ENCODE peak calls at places on chromosomes 2 and 18, in seven cellular contexts. W is T-helper 9 cell, P is sciatic nerve, Z is astrocyte of the cerebellum, L is nephron progenitor cell, H is posterior cingulate gyrus, E is putamen. U is an unnamed sample.

GRCh38 chr18:12460874-12461273 is 53.1 kb downstream of the PRELID3A start:
- DNase-seq in H (no peak), L (no peak), P (no peak), Z (no peak), W (no peak), E (no peak), U (no peak)

GRCh38 chr2:233062447-233062842 is 2.3 kb downstream of the INPP5D start:
- DNase-seq in H (no peak), E (no peak), L (no peak), P (peak), W (no peak), Z (no peak), U (no peak)

GRCh38 chr2:69767034-69767433 is 25.1 kb downstream of the ANXA4 start:
- DNase-seq in E (no peak), P (no peak), Z (no peak), W (no peak), H (peak), L (no peak), U (no peak)

GRCh38 chr2:207722773-207723424 is 11.5 kb downstream of the CCNYL1 start:
- DNase-seq in H (no peak), W (no peak), P (no peak), Z (no peak), L (no peak), E (no peak), U (no peak)

GRCh38 chr2:196983934-196984333 is 57.4 kb upstream of the PGAP1 start:
- DNase-seq in L (no peak), H (no peak), Z (no peak), P (no peak), E (no peak), W (no peak), U (no peak)

GRCh38 chr2:203687161-203687560 is 19.3 kb upstream of the CD28 start:
- DNase-seq in E (no peak), P (no peak), H (no peak), Z (no peak), L (no peak), W (no peak), U (no peak)

GRCh38 chr2:25590921-25591505 is 82.4 kb downstream of the DTNB start:
- DNase-seq in P (no peak), E (peak), L (peak), Z (no peak), W (no peak), H (peak), U (no peak)

GRCh38 chr2:209579236-209579749 is 155.4 kb downstream of the MAP2 start:
- DNase-seq in L (peak), P (peak), W (no peak), E (peak), H (peak), Z (peak), U (peak)

GRCh38 chr2:237591021-237591370 is 462 bp upstream of the RAB17 start:
- DNase-seq in E (no peak), H (no peak), Z (no peak), L (no peak), W (no peak), P (no peak), U (no peak)

GRCh38 chr2:99031991-99032390 is 96.0 kb upstream of the CRACDL start:
- DNase-seq in Z (no peak), W (no peak), P (no peak), L (no peak), E (no peak), H (no peak), U (no peak)

GRCh38 chr2:176131617-176132396 is 2.3 kb downstream of the HOXD8 start:
- DNase-seq in W (no peak), Z (no peak), P (no peak), E (no peak), H (no peak), L (no peak), U (no peak)

GRCh38 chr2:214019229-214019972 is 391.5 kb upstream of the VWC2L start:
- DNase-seq in Z (peak), H (no peak), E (no peak), W (no peak), L (no peak), P (no peak), U (no peak)